ENCODE peak calls at places on chromosome 18, in ten cellular contexts. S, D, X, P, Q, W, I, F, C and O are unnamed samples.

GRCh38 chr18:293557-293956 is 25.7 kb upstream of the THOC1 start:
- DNase-seq in W (no peak), F (no peak), Q (no peak), S (peak), D (no peak), X (no peak), I (no peak), P (no peak), C (peak), O (no peak)

GRCh38 chr18:13219576-13219975 is 1.0 kb downstream of the LDLRAD4 start:
- DNase-seq in S (no peak), D (no peak), Q (no peak), F (no peak), I (no peak), P (no peak), X (no peak), C (no peak), W (no peak), O (peak)

GRCh38 chr18:50097702-50098101 is 97.2 kb downstream of the MYO5B start:
- DNase-seq in I (no peak), W (no peak), P (peak), D (no peak), C (no peak), S (no peak), X (no peak), F (no peak), Q (no peak), O (no peak)

GRCh38 chr18:58230438-58231179 is 186.6 kb downstream of the NEDD4L start:
- DNase-seq in X (peak), I (no peak), F (no peak), P (peak), D (no peak), S (no peak), Q (no peak), W (no peak), C (peak), O (no peak)

GRCh38 chr18:48828713-48829442 is 121.9 kb downstream of the SMAD7 start:
- DNase-seq in P (no peak), X (no peak), Q (no peak), D (no peak), S (no peak), F (no peak), C (no peak), I (no peak), W (no peak), O (no peak)

GRCh38 chr18:3479978-3480377 is 30.0 kb downstream of the TGIF1 start:
- DNase-seq in D (no peak), I (no peak), W (no peak), P (no peak), C (no peak), Q (no peak), F (no peak), X (no peak), S (no peak), O (no peak)

GRCh38 chr18:63063171-63063570 is 256.4 kb downstream of the BCL2 start:
- DNase-seq in S (peak), I (no peak), X (peak), C (peak), Q (no peak), F (no peak), W (no peak), D (no peak), P (peak), O (no peak)

GRCh38 chr18:37484893-37485834 is 80.4 kb downstream of the CELF4 start:
- DNase-seq in I (peak), X (no peak), P (no peak), C (peak), W (peak), D (no peak), S (peak), Q (no peak), F (no peak), O (no peak)

GRCh38 chr18:41745166-41746049 is 209.6 kb upstream of the PIK3C3 start:
- DNase-seq in C (peak), F (no peak), X (peak), P (peak), D (peak), Q (no peak), S (peak), W (peak), I (peak), O (peak)

GRCh38 chr18:41850781-41851180 is 104.3 kb upstream of the PIK3C3 start:
- DNase-seq in C (no peak), X (no peak), F (no peak), P (no peak), I (no peak), W (no peak), S (no peak), D (no peak), Q (no peak), O (no peak)

GRCh38 chr18:48229445-48230052 is 179.6 kb downstream of the ZBTB7C start:
- DNase-seq in S (no peak), D (no peak), F (no peak), P (no peak), I (no peak), X (no peak), Q (no peak), W (no peak), C (peak), O (no peak)

GRCh38 chr18:32381761-32382160 is 88.9 kb downstream of the GAREM1 start:
- DNase-seq in F (no peak), D (no peak), I (no peak), S (no peak), Q (no peak), W (no peak), P (no peak), C (no peak), X (no peak), O (no peak)

GRCh38 chr18:61569176-61569892 is 236.1 kb downstream of the CDH20 start:
- DNase-seq in X (peak), P (peak), W (no peak), Q (no peak), F (no peak), C (peak), D (peak), S (peak), I (no peak), O (no peak)

GRCh38 chr18:49020621-49021021 is 69.9 kb upstream of the SMAD7 start:
- DNase-seq in P (no peak), F (no peak), I (no peak), D (no peak), S (no peak), W (no peak), X (no peak), C (no peak), Q (no peak), O (no peak)

GRCh38 chr18:54734059-54734458 is 94.2 kb upstream of the RAB27B start:
- DNase-seq in I (no peak), C (peak), P (peak), D (no peak), Q (no peak), S (peak), X (peak), F (no peak), W (no peak), O (no peak)

GRCh38 chr18:34222025-34222395 is 2.7 kb downstream of the NOL4 start:
- DNase-seq in D (no peak), W (peak), I (no peak), X (no peak), Q (no peak), S (no peak), C (no peak), P (no peak), F (no peak), O (no peak)

GRCh38 chr18:26549486-26550435 is 1.4 kb upstream of the KCTD1 start:
- DNase-seq in F (no peak), X (peak), S (peak), D (peak), I (peak), Q (peak), W (peak), C (peak), P (peak), O (peak)

GRCh38 chr18:13564579-13564978 is 161.8 kb downstream of the FAM210A start:
- DNase-seq in I (no peak), D (no peak), C (no peak), S (no peak), W (peak), Q (no peak), F (no peak), P (no peak), X (no peak), O (no peak)

GRCh38 chr18:13513015-13513414 is 213.3 kb downstream of the FAM210A start:
- DNase-seq in S (no peak), W (no peak), Q (no peak), P (no peak), D (no peak), X (no peak), C (no peak), F (no peak), I (peak), O (no peak)

GRCh38 chr18:70288171-70288850 is 534 bp upstream of the SOCS6 start:
- DNase-seq in C (peak), S (peak), D (peak), I (peak), F (no peak), P (peak), X (no peak), W (peak), Q (no peak), O (no peak)

GRCh38 chr18:58158008-58158407 is 114.0 kb downstream of the NEDD4L start:
- DNase-seq in I (no peak), X (no peak), W (no peak), D (no peak), C (no peak), S (no peak), P (no peak), F (no peak), Q (no peak), O (no peak)

GRCh38 chr18:3605562-3606443 is 155.8 kb downstream of the TGIF1 start:
- DNase-seq in W (no peak), X (peak), S (peak), I (peak), F (peak), D (peak), C (peak), Q (peak), P (peak), O (no peak)

GRCh38 chr18:23967321-23968089 is 47.0 kb upstream of the TTC39C start:
- DNase-seq in F (peak), P (no peak), X (no peak), Q (no peak), C (no peak), S (no peak), W (no peak), D (no peak), I (peak), O (no peak)

GRCh38 chr18:77208969-77209368 is 40.7 kb upstream of the GALR1 start:
- DNase-seq in W (no peak), I (peak), P (peak), Q (peak), X (peak), F (peak), C (peak), D (no peak), S (no peak), O (peak)

GRCh38 chr18:49052891-49053644 is 102.3 kb upstream of the SMAD7 start:
- DNase-seq in D (no peak), F (peak), C (peak), X (peak), Q (peak), W (no peak), S (peak), I (peak), P (peak), O (no peak)

GRCh38 chr18:61666876-61667590 is 225.8 kb downstream of the RNF152 start:
- DNase-seq in Q (no peak), I (no peak), S (no peak), X (no peak), C (no peak), D (no peak), W (no peak), P (no peak), F (no peak), O (no peak)

GRCh38 chr18:35083174-35083712 is 42.0 kb downstream of the MAPRE2 start:
- DNase-seq in D (no peak), P (no peak), Q (no peak), F (no peak), S (no peak), W (no peak), X (no peak), I (no peak), C (no peak), O (no peak)

GRCh38 chr18:59878644-59879043 is 21.2 kb upstream of the PMAIP1 start:
- DNase-seq in C (no peak), P (no peak), W (no peak), X (no peak), F (no peak), I (no peak), S (no peak), D (no peak), Q (no peak), O (peak)